ENCODE peak calls at places on chromosomes 12 and 14, in nine cellular contexts. K, S, X, T, O, J, Y, L and W are unnamed samples.

GRCh38 chr14:51806624-51807023 is 53.8 kb upstream of the GNG2 start:
- DNase-seq in K (no peak), S (no peak), X (no peak), T (no peak), O (peak), J (no peak), Y (no peak), L (no peak), W (no peak)

GRCh38 chr12:89357297-89357730 is 5.0 kb upstream of the DUSP6 start:
- DNase-seq in K (no peak), S (no peak), X (no peak), T (no peak), O (peak), J (no peak), Y (no peak), L (peak), W (no peak)

GRCh38 chr14:69877492-69877891 is 1.7 kb upstream of the SMOC1 start:
- DNase-seq in K (no peak), S (peak), X (no peak), T (no peak), O (peak), J (no peak), Y (no peak), L (no peak), W (peak)

GRCh38 chr14:75188520-75189267 is 12.3 kb upstream of the TMED10 start:
- DNase-seq in K (no peak), S (peak), X (no peak), T (no peak), O (no peak), J (no peak), Y (no peak), L (peak), W (peak)

GRCh38 chr12:113796852-113797534 is 169.1 kb downstream of the RBM19 start:
- DNase-seq in K (no peak), S (no peak), X (no peak), T (no peak), O (no peak), J (no peak), Y (no peak), L (no peak), W (no peak)

GRCh38 chr12:68746572-68747180 is 700 bp downstream of the SLC35E3 start:
- DNase-seq in K (peak), S (peak), X (no peak), T (peak), O (peak), J (peak), Y (no peak), L (peak), W (peak)

GRCh38 chr14:102505775-102506598 is 3.6 kb downstream of the ANKRD9 start:
- DNase-seq in K (no peak), S (no peak), X (no peak), T (no peak), O (no peak), J (no peak), Y (no peak), L (no peak), W (no peak)

GRCh38 chr14:33463731-33464130 is 487.1 kb downstream of the EGLN3 start:
- DNase-seq in K (no peak), S (no peak), X (no peak), T (no peak), O (no peak), J (no peak), Y (no peak), L (no peak), W (no peak)

GRCh38 chr14:61539631-61540030 is 155.7 kb upstream of the HIF1A start:
- DNase-seq in K (peak), S (no peak), X (no peak), T (no peak), O (no peak), J (no peak), Y (no peak), L (no peak), W (no peak)

GRCh38 chr14:99245541-99246511 is 26.2 kb downstream of the BCL11B start:
- DNase-seq in K (no peak), S (no peak), X (no peak), T (peak), O (peak), J (no peak), Y (no peak), L (no peak), W (no peak)

GRCh38 chr12:32734952-32735351 is 20.7 kb downstream of the YARS2 start:
- DNase-seq in K (no peak), S (no peak), X (no peak), T (no peak), O (no peak), J (no peak), Y (no peak), L (no peak), W (no peak)

GRCh38 chr14:51400142-51400541 is 160.1 kb downstream of the TMX1 start:
- DNase-seq in K (no peak), S (no peak), X (no peak), T (no peak), O (no peak), J (no peak), Y (no peak), L (no peak), W (no peak)

GRCh38 chr14:39762576-39763401 is 330.6 kb upstream of the FBXO33 start:
- DNase-seq in K (no peak), S (peak), X (no peak), T (no peak), O (no peak), J (no peak), Y (no peak), L (no peak), W (no peak)

GRCh38 chr14:105492051-105492965 is 1.3 kb downstream of the TEDC1 start:
- DNase-seq in K (peak), S (no peak), X (no peak), T (peak), O (no peak), J (peak), Y (peak), L (no peak), W (no peak)

GRCh38 chr14:95523818-95524448 is 7.5 kb upstream of the SYNE3 start:
- DNase-seq in K (peak), S (peak), X (no peak), T (no peak), O (no peak), J (no peak), Y (no peak), L (peak), W (peak)

GRCh38 chr14:70096866-70097265 is 91.9 kb downstream of the SLC8A3 start:
- DNase-seq in K (no peak), S (peak), X (no peak), T (no peak), O (peak), J (no peak), Y (no peak), L (no peak), W (peak)

GRCh38 chr12:122740351-122740750 is 9.7 kb upstream of the HCAR1 start:
- DNase-seq in K (peak), S (peak), X (no peak), T (no peak), O (no peak), J (no peak), Y (no peak), L (no peak), W (peak)

GRCh38 chr14:36198378-36198777 is 21.9 kb upstream of the PTCSC3 start:
- DNase-seq in K (no peak), S (no peak), X (no peak), T (no peak), O (no peak), J (no peak), Y (no peak), L (no peak), W (no peak)

GRCh38 chr12:113479578-113480335 is 8.1 kb upstream of the LHX5 start:
- DNase-seq in K (no peak), S (peak), X (no peak), T (peak), O (peak), J (peak), Y (no peak), L (peak), W (no peak)

GRCh38 chr12:25276199-25276937 is 25.6 kb upstream of the KRAS start:
- DNase-seq in K (no peak), S (peak), X (peak), T (peak), O (no peak), J (no peak), Y (no peak), L (peak), W (no peak)

GRCh38 chr12:16603265-16603915 is 2.6 kb downstream of the LMO3 start:
- DNase-seq in K (no peak), S (no peak), X (no peak), T (no peak), O (no peak), J (no peak), Y (no peak), L (no peak), W (no peak)

GRCh38 chr14:42513837-42514236 is 907.2 kb downstream of the LRFN5 start:
- DNase-seq in K (no peak), S (no peak), X (no peak), T (no peak), O (no peak), J (no peak), Y (no peak), L (no peak), W (no peak)

GRCh38 chr12:18888062-18888461 is 150.1 kb downstream of the CAPZA3 start:
- DNase-seq in K (no peak), S (no peak), X (no peak), T (no peak), O (no peak), J (no peak), Y (no peak), L (no peak), W (no peak)

GRCh38 chr14:68358978-68359861 is 433.6 kb downstream of the ZFP36L1 start:
- DNase-seq in K (no peak), S (peak), X (no peak), T (peak), O (no peak), J (no peak), Y (no peak), L (no peak), W (no peak)

GRCh38 chr12:46572644-46573630 is 200.4 kb upstream of the SLC38A2 start:
- DNase-seq in K (no peak), S (no peak), X (no peak), T (no peak), O (no peak), J (no peak), Y (no peak), L (no peak), W (no peak)

GRCh38 chr14:67934087-67934486 is 114.5 kb downstream of the RAD51B start:
- DNase-seq in K (no peak), S (peak), X (no peak), T (no peak), O (peak), J (no peak), Y (no peak), L (no peak), W (peak)

GRCh38 chr12:87687362-87687761 is 341.8 kb downstream of the C12orf50 start:
- DNase-seq in K (no peak), S (no peak), X (peak), T (peak), O (peak), J (no peak), Y (no peak), L (no peak), W (no peak)

GRCh38 chr12:2111816-2112215 is 59.0 kb downstream of the CACNA1C start:
- DNase-seq in K (no peak), S (no peak), X (no peak), T (no peak), O (no peak), J (no peak), Y (no peak), L (no peak), W (no peak)

GRCh38 chr12:96770239-96770780 is 136.7 kb upstream of the NEDD1 start:
- DNase-seq in K (no peak), S (no peak), X (no peak), T (no peak), O (no peak), J (no peak), Y (no peak), L (no peak), W (no peak)

GRCh38 chr12:18165422-18165871 is 75.5 kb upstream of the RERGL start:
- DNase-seq in K (no peak), S (peak), X (no peak), T (no peak), O (no peak), J (no peak), Y (no peak), L (no peak), W (no peak)

GRCh38 chr14:64253672-64254071 is 40.5 kb downstream of the ESR2 start:
- DNase-seq in K (no peak), S (no peak), X (no peak), T (no peak), O (no peak), J (no peak), Y (no peak), L (no peak), W (no peak)

GRCh38 chr12:4450551-4451112 is 5.0 kb upstream of the FGF6 start:
- DNase-seq in K (peak), S (no peak), X (no peak), T (no peak), O (peak), J (no peak), Y (no peak), L (no peak), W (peak)

GRCh38 chr12:69129564-69129963 is 109.8 kb upstream of the CPSF6 start:
- DNase-seq in K (no peak), S (no peak), X (no peak), T (no peak), O (no peak), J (no peak), Y (no peak), L (no peak), W (no peak)

GRCh38 chr12:27595231-27595642 is 71.2 kb downstream of the PPFIBP1 start:
- DNase-seq in K (no peak), S (no peak), X (peak), T (peak), O (no peak), J (peak), Y (peak), L (peak), W (no peak)

GRCh38 chr12:9347328-9348127 is 139.3 kb upstream of the PZP start:
- DNase-seq in K (no peak), S (no peak), X (no peak), T (no peak), O (no peak), J (no peak), Y (no peak), L (no peak), W (no peak)

GRCh38 chr12:58540480-58541299 is 379.6 kb downstream of the LRIG3 start:
- DNase-seq in K (peak), S (peak), X (no peak), T (peak), O (peak), J (peak), Y (peak), L (peak), W (peak)

GRCh38 chr12:70920251-70920851 is at the start of gene PTPRR:
- DNase-seq in K (no peak), S (no peak), X (no peak), T (peak), O (peak), J (no peak), Y (no peak), L (no peak), W (no peak)

GRCh38 chr14:38127356-38127755 is 80.3 kb upstream of the SSTR1 start:
- DNase-seq in K (no peak), S (no peak), X (no peak), T (no peak), O (no peak), J (no peak), Y (no peak), L (no peak), W (peak)

GRCh38 chr12:46977976-46978375 is 101.4 kb upstream of the PCED1B start:
- DNase-seq in K (no peak), S (no peak), X (no peak), T (no peak), O (no peak), J (no peak), Y (no peak), L (no peak), W (no peak)

DNA sequence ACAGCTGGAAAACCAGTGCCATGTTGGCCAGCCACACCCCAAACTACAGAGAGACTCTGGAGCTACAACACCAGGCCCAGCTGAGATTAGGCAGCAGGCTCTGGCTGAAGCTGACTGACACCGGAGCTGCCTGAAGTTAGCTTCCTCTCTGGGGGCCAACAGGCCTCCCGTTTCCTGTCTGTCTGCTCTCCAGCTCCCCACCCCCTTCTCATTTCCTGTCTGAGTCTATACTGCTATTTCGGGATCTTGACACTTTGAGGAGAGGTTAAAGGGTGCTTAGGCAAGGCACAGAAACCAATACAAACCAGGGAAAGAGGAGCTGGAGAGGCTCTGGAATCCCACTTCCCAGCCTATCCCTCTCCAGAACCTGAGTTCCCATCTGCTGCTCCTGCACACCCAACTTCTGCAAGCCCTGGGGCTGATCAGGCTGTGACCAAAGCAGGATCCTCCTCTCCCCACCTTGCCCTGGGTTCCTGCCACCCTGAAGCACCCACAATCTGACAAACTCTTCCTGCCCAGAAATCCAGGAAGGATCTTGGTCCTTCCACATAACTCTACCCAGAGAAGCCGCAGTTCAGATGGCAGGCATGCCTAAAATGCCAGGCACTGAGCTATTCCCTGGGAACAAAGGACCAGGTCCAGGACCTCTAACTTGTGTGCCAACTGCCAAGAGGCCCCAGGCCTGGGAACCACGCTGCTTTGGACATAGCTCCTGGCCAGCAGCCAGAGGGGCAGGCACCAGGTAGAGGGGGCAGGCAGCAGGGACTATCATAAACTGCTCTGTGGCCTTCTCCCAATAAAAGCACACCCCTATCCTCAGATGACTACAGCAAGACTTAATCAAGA is 39.9 kb downstream of the PRPF40B start:
- DNase-seq in K (no peak), S (peak), X (peak), T (peak), O (peak), J (peak), Y (peak), L (peak), W (peak)
- H3K4me3 ChIP-seq in K (no peak), S (peak), X (no peak), T (no peak), O (no peak), J (no peak), Y (no peak), L (no peak), W (peak)

GRCh38 chr12:65325183-65325582 is 46.7 kb downstream of the MSRB3 start:
- DNase-seq in K (no peak), S (no peak), X (no peak), T (no peak), O (peak), J (no peak), Y (no peak), L (no peak), W (no peak)
- H3K4me3 ChIP-seq in K (no peak), S (no peak), X (no peak), T (no peak), O (no peak), J (no peak), Y (no peak), L (no peak), W (no peak)

GRCh38 chr12:13241833-13242232 is 45.3 kb downstream of the EMP1 start:
- DNase-seq in K (no peak), S (no peak), X (no peak), T (no peak), O (no peak), J (no peak), Y (no peak), L (peak), W (no peak)
- H3K4me3 ChIP-seq in K (no peak), S (no peak), X (no peak), T (no peak), O (no peak), J (no peak), Y (no peak), L (no peak), W (no peak)

GRCh38 chr12:56725723-56726102 is 614 bp upstream of the NACA start:
- DNase-seq in K (no peak), S (no peak), X (no peak), T (no peak), O (no peak), J (no peak), Y (no peak), L (no peak), W (peak)
- H3K4me3 ChIP-seq in K (no peak), S (peak), X (peak), T (peak), O (peak), J (peak), Y (peak), L (peak), W (peak)

DNA sequence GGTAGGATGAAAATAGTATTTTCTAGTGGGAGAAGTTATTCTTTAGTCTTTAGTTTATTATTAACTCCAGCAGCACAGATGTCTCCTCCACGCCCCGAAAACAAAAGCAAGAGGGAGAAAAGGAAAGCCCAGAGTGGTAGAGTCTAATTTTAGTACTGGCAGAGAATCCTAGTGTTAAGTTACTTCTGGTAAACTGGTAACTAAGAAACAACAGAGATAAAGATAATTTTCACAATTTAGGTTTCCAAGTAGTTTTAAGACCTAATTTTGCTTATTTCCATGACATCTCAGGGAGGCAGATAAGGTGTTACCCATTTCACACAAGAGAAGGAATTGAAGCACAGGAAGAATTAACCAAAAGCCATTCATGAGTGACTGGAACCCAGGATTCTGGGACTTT is 16.3 kb downstream of the ATP5MC2 start:
- DNase-seq in K (no peak), S (no peak), X (no peak), T (no peak), O (no peak), J (no peak), Y (no peak), L (peak), W (no peak)
- H3K4me3 ChIP-seq in K (no peak), S (no peak), X (no peak), T (no peak), O (no peak), J (peak), Y (no peak), L (no peak), W (no peak)

GRCh38 chr14:72292689-72293024 is 360.4 kb downstream of the RGS6 start:
- DNase-seq in K (no peak), S (no peak), X (no peak), T (no peak), O (no peak), J (no peak), Y (no peak), L (no peak), W (no peak)

DNA sequence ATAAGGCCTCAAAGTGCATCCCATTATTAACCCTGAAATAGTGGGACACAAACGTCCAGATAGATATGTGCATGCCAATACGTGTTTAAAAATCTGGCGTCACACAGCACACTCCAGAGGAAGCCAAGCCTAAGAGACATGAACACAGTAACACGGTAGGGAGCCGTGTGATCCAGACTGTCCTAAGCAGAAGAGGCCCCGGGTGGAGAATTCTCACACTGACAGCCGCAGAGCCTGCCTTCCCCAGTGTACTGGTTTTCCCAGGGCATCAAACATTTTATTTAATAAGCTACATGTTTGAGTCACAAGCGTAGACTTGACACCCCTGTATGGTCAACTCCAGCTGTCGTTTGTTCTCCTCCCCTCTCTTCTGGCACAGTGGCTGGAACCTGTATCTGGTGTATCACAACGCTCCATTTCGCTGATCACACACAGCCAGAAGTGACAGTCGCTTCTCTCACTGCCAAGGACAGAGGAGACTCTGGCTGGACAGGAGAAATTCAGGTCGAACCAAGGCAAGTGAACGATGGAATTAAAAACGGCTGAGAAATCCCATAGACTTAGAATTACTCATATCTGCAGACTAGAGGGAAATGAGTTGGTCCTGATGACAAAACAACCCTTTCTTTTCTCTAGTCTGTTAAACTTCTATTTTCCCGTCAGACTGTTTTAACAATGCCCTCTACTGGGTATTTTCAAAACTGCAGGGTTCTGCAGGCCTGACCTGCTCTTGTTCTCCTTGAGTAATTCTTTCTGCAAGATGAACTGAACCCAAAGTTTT is 359.9 kb downstream of the RGS6 start:
- DNase-seq in K (no peak), S (peak), X (peak), T (no peak), O (peak), J (no peak), Y (no peak), L (no peak), W (peak)
- H3K4me3 ChIP-seq in K (no peak), S (no peak), X (no peak), T (no peak), O (no peak), J (peak), Y (no peak), L (no peak), W (no peak)